ENCODE peak calls at places on chromosomes 11 and 22, in four cellular contexts. R is upper lobe of left lung, L is tibial artery, W is AG09309. D is an unnamed sample.

GRCh38 chr22:44088976-44089570 is 65.0 kb downstream of the PARVB start:
- DNase-seq in L (no peak), W (peak), R (peak), D (no peak)

GRCh38 chr11:47617417-47617809 is 23.2 kb upstream of the C1QTNF4 start:
- DNase-seq in W (peak), R (no peak), L (no peak), D (no peak)

GRCh38 chr11:43579919-43580276 is 100.6 kb upstream of the HSD17B12 start:
- DNase-seq in L (no peak), R (no peak), W (no peak), D (no peak)

GRCh38 chr11:124762077-124762623 is at the start of gene ESAM:
- DNase-seq in L (peak), W (no peak), R (peak), D (peak)

GRCh38 chr11:35511666-35512065 is 13.8 kb downstream of the PAMR1 start:
- DNase-seq in L (no peak), R (no peak), W (peak), D (no peak)

GRCh38 chr11:6541356-6541755 is 44.3 kb downstream of the DNHD1 start:
- DNase-seq in L (no peak), W (no peak), R (no peak), D (no peak)

GRCh38 chr11:24559315-24559714 is 62.5 kb downstream of the LUZP2 start:
- DNase-seq in W (no peak), L (no peak), R (no peak), D (no peak)

GRCh38 chr11:96204721-96205459 is 138.1 kb downstream of the MAML2 start:
- DNase-seq in W (no peak), R (no peak), L (no peak), D (no peak)

GRCh38 chr22:29692327-29692640 is 27.5 kb upstream of the CABP7 start:
- DNase-seq in W (no peak), L (no peak), R (no peak), D (no peak)

GRCh38 chr11:31808721-31809542 is 2.2 kb downstream of the PAX6 start:
- DNase-seq in R (peak), L (no peak), W (no peak), D (no peak)

GRCh38 chr11:50174189-50174588 is 141.5 kb downstream of the OR4C45 start:
- DNase-seq in W (no peak), R (no peak), L (no peak), D (no peak)

GRCh38 chr11:74926304-74927030 is 22.4 kb downstream of the XRRA1 start:
- DNase-seq in R (no peak), W (peak), L (no peak), D (no peak)

GRCh38 chr22:40400173-40400572 is 29.8 kb downstream of the SGSM3 start:
- DNase-seq in R (no peak), L (no peak), W (no peak), D (peak)

GRCh38 chr22:27483095-27483798 is 318.3 kb downstream of the MN1 start:
- DNase-seq in L (no peak), W (no peak), R (no peak), D (no peak)

GRCh38 chr11:130598433-130598832 is 150.0 kb downstream of the ADAMTS15 start:
- DNase-seq in W (no peak), L (no peak), R (peak), D (no peak)

GRCh38 chr11:29166306-29166705 is 850.5 kb downstream of the KCNA4 start:
- DNase-seq in R (no peak), L (no peak), W (no peak), D (no peak)

GRCh38 chr11:129324533-129325175 is 51.0 kb upstream of the BARX2 start:
- DNase-seq in R (no peak), W (no peak), L (no peak), D (no peak)

GRCh38 chr22:23215294-23216204 is 35.2 kb downstream of the BCR start:
- DNase-seq in R (no peak), W (no peak), L (no peak), D (no peak)

GRCh38 chr11:79119491-79120284 is 321.1 kb downstream of the TENM4 start:
- DNase-seq in R (no peak), L (no peak), W (no peak), D (no peak)

GRCh38 chr22:21951062-21951461 is 1.6 kb downstream of the PPM1F start:
- DNase-seq in W (no peak), R (no peak), L (no peak), D (no peak)

GRCh38 chr11:36108812-36109498 is 165.1 kb downstream of the LDLRAD3 start:
- DNase-seq in W (no peak), L (no peak), R (no peak), D (no peak)

GRCh38 chr11:89321401-89321800 is 143.7 kb downstream of the TYR start:
- DNase-seq in L (no peak), R (no peak), W (no peak), D (no peak)

GRCh38 chr11:11332141-11332710 is 20.8 kb downstream of the CSNK2A3 start:
- DNase-seq in L (no peak), W (no peak), R (no peak), D (no peak)

GRCh38 chr11:77278595-77279506 is 22.6 kb downstream of the GDPD4 start:
- DNase-seq in R (no peak), L (no peak), W (no peak), D (no peak)

GRCh38 chr11:131511794-131512193 is 141.4 kb downstream of the NTM start:
- DNase-seq in L (no peak), R (no peak), W (no peak), D (no peak)

GRCh38 chr11:12185914-12186313 is 75.5 kb downstream of the MICAL2 start:
- DNase-seq in L (peak), W (no peak), R (no peak), D (no peak)

GRCh38 chr11:65644837-65645236 is 6.9 kb downstream of the SIPA1 start:
- DNase-seq in W (no peak), R (no peak), L (no peak), D (no peak)
- TF ChIP-seq CTCF in W (no peak), R (no peak), L (no peak), D (no peak)

DNA sequence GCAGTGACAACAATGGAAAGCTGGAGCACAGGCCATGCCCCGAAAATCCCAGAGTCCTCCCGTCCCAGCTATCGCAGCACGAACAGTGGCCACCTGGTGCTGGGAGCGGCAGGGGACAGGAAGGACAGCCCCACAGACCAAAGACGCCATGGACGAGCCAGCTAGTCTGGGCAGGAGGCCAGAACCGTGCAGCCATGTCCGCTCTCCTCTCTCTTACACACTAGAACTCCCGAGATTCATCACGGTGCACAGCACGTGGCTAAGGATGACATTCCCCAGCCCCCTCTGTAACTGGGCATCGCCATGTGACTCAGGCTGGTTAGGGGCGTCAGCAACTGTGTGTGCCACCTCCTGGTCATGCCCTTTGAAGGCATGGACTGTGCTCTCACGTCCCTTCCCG is 4.6 kb downstream of the CDPF1 start:
- DNase-seq in L (peak), W (no peak), R (no peak), D (no peak)
- TF ChIP-seq CTCF in L (no peak), W (no peak), R (no peak), D (no peak)

GRCh38 chr22:32725369-32725988 is 76.0 kb upstream of the TIMP3 start:
- DNase-seq in L (no peak), W (no peak), R (no peak), D (no peak)

GRCh38 chr22:32728291-32728690 is 73.2 kb upstream of the TIMP3 start:
- DNase-seq in W (no peak), L (no peak), R (no peak), D (no peak)

GRCh38 chr22:32731372-32731771 is 70.1 kb upstream of the TIMP3 start:
- DNase-seq in R (no peak), W (no peak), L (no peak), D (no peak)

GRCh38 chr22:32733196-32733595 is 68.3 kb upstream of the TIMP3 start:
- DNase-seq in L (no peak), R (no peak), W (no peak), D (no peak)

GRCh38 chr22:32729368-32729767 is 72.1 kb upstream of the TIMP3 start:
- DNase-seq in W (no peak), L (no peak), R (no peak), D (no peak)
- TF ChIP-seq CTCF in W (no peak), L (no peak), R (no peak), D (no peak)

DNA sequence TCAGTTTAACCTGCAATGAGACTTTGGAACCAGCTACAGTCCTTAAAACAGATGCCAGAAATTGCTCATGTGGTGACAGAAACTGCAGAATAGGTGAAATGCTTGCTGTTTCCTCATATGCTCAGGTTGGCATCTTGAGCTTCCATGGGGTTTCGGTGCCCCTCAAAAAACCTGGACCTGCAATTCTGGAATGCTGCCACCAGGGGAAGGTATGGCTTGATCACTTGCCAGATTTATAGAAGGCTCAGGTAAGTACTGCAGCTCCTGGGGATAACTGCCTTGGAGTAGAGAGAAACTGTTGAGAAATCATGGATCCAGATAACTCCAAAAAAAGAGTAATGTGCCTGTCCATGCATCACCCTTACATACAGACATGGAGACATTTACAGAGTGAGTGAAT is 113.0 kb downstream of the CTTN start:
- DNase-seq in L (no peak), R (no peak), W (no peak), D (no peak)
- TF ChIP-seq CTCF in L (no peak), R (no peak), W (no peak), D (no peak)

DNA sequence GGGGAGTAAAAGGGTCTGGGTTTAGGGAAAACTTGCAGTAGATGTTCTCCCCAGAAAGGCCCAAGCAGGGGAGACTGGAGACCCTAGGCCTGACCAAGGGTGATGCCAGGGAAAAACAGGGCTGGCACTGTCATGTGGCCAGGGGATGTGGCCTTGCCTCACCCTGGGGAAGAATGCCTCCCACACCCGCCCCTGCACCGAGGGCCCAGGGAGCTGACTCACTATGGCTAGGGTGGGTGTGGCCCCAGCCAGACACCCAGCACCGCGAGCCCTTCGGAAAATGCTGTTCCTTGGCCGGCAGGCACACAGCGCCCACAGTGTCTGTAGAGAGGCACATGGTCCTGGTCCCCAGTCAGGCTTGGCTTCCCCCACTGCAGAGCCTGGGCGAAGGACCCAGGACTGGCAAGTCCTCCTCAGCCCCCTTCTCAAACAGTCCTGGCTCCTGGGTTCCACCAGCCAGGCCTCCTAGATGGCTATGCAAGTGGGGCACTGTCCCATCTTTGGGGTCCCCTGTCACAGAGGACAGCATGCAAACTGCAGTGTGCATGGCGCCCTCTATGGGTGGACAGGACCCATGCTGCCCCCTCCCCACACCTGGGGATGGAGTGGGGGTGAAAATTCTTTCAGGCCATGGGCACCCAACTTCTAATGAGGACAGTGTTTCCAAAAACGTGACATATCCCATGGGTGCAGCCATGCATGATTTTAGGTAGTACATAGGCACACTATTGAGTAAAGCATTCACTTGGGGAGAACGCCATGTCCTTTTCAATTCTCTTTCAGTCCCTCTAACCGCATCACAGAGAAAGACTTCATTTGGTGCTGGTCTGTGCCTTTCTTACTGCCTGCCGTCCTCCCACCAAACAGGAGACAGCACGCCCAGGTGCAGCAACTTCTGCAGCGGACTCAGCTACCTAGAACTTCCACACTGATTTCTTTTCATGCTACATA is 15.2 kb downstream of the TMPRSS5 start:
- DNase-seq in R (peak), W (peak), L (peak), D (no peak)
- TF ChIP-seq CTCF in R (no peak), W (peak), L (no peak), D (no peak)

DNA sequence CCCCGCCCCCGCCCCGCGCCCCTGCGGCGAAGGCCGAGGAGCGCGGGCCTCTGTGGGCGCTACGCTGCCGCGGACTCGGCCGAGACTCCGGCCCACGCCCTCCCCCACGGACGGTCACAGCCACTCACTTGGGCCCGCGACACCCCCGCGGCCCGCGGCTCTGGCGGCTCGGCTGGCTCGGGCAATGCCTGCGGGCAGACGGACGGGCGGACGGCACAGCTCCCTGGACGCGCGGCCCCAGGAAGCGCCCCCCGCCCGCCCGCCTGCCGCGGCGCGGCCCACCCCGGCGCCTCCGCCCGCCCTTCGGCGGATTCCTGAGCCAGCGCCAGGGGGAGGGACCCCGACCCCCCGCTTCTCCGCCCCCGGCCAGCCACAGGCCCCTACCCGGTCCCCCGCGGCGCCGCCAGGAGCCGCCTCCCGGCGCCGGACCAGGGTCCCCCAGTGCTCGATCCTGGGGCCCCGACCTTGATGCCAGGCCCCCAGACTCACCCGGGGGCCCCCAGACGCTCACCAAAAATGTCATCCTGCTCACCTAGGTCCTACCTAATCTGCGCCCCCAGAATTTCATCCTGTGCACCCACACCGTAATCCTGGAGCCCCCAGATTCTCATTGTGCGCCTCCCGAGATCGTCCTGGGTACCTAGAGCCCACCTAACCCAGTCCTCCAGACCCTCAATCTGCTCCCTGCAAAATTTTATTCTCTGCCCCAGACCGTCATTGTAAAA is at the start of gene EFEMP2:
- DNase-seq in L (peak), W (no peak), R (peak), D (no peak)
- TF ChIP-seq CTCF in L (no peak), W (no peak), R (no peak), D (no peak)

GRCh38 chr22:36874731-36875130 is 13.9 kb downstream of the NCF4 start:
- DNase-seq in W (no peak), L (no peak), R (no peak), D (no peak)

GRCh38 chr22:36872866-36873498 is 12.2 kb downstream of the NCF4 start:
- DNase-seq in R (no peak), W (no peak), L (no peak), D (no peak)

GRCh38 chr22:36874309-36874696 is 13.5 kb downstream of the NCF4 start:
- DNase-seq in L (no peak), R (no peak), W (no peak), D (no peak)

GRCh38 chr22:36872084-36872483 is 11.3 kb downstream of the NCF4 start:
- DNase-seq in R (no peak), W (no peak), L (no peak), D (no peak)

GRCh38 chr22:36873614-36874308 is 13.0 kb downstream of the NCF4 start:
- DNase-seq in R (no peak), L (no peak), W (peak), D (no peak)
- TF ChIP-seq CTCF in R (peak), L (no peak), W (peak), D (no peak)

GRCh38 chr22:41532908-41533825 is 11.1 kb downstream of the POLR3H start:
- DNase-seq in L (peak), W (no peak), R (no peak), D (peak)

GRCh38 chr22:41534219-41534618 is 10.1 kb downstream of the POLR3H start:
- DNase-seq in W (no peak), L (no peak), R (no peak), D (no peak)

GRCh38 chr22:41531736-41532477 is 12.4 kb downstream of the POLR3H start:
- DNase-seq in R (peak), W (no peak), L (no peak), D (no peak)

GRCh38 chr22:41537203-41537602 is 7.1 kb downstream of the POLR3H start:
- DNase-seq in R (no peak), W (no peak), L (no peak), D (no peak)

GRCh38 chr22:41535244-41535643 is 9.0 kb downstream of the POLR3H start:
- DNase-seq in W (no peak), L (no peak), R (no peak), D (no peak)
- TF ChIP-seq CTCF in W (peak), L (no peak), R (no peak), D (no peak)

GRCh38 chr11:80155412-80156017 is 714.7 kb upstream of the TENM4 start:
- DNase-seq in L (no peak), W (no peak), R (no peak), D (no peak)
- TF ChIP-seq CTCF in L (no peak), W (peak), R (no peak), D (no peak)

DNA sequence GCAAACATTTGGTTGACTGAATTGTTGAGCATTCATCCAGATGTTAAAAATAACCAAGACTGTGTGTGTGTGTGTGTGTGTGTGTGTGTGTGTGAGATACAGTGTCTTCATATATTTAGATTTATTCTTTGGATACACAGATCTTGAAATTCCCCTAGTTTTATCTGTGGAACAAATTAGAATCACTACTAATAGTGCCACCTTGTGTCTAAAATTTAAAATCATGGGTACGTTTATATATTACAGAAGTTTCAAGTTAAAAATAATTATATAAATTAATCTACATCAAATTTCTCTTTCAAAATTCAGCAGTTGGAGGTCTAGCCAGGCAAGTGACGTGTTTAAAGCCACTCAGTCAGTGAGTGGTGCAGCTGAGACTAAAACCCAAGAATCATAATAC is 1566.2 kb upstream of the TENM4 start:
- DNase-seq in R (no peak), L (no peak), W (no peak), D (no peak)
- TF ChIP-seq CTCF in R (no peak), L (no peak), W (no peak), D (no peak)

D was measured in activated B cell treated with CpG ODN at 0.5 μM for 24 hours.